ENCODE peak calls at places on chromosome 2, in nine cellular contexts. Y is A549, F is transverse colon, W is stomach, A is sigmoid colon, D is suprapubic skin, H is tibial nerve, O is SK-N-SH, I is GM12878. Z is an unnamed sample.

GRCh38 chr2:128040166-128040771 is 12.4 kb upstream of the SAP130 start:
- DNase-seq in F (no peak), A (no peak), D (no peak), I (no peak), O (no peak), W (no peak), H (no peak), Y (no peak), Z (no peak)

GRCh38 chr2:216922170-216922780 is 62.4 kb upstream of the TNP1 start:
- DNase-seq in H (no peak), F (no peak), Y (no peak), O (no peak), D (no peak), I (no peak), A (no peak), W (no peak), Z (no peak)

GRCh38 chr2:88690591-88691338 is 708 bp upstream of the RPIA start:
- DNase-seq in D (peak), H (no peak), O (peak), W (peak), Y (peak), F (peak), I (no peak), A (no peak), Z (no peak)

GRCh38 chr2:5242751-5243150 is 449.4 kb upstream of the SOX11 start:
- DNase-seq in D (no peak), O (no peak), A (no peak), W (no peak), I (no peak), H (no peak), Y (no peak), F (no peak), Z (no peak)

GRCh38 chr2:195848119-195848899 is 191.3 kb downstream of the SLC39A10 start:
- DNase-seq in I (no peak), W (no peak), D (no peak), H (no peak), O (peak), A (no peak), F (no peak), Y (peak), Z (no peak)

GRCh38 chr2:63866009-63866709 is 24.5 kb downstream of the UGP2 start:
- DNase-seq in H (no peak), W (no peak), F (no peak), D (no peak), I (no peak), Y (no peak), O (no peak), A (no peak), Z (no peak)

GRCh38 chr2:127622561-127623387 is 23.2 kb upstream of the GPR17 start:
- DNase-seq in I (no peak), O (peak), Y (no peak), W (no peak), H (peak), F (peak), D (peak), A (peak), Z (peak)

GRCh38 chr2:212908682-212909435 is 242.6 kb downstream of the IKZF2 start:
- DNase-seq in O (no peak), A (no peak), Y (no peak), D (no peak), W (no peak), I (no peak), H (no peak), F (no peak), Z (no peak)

GRCh38 chr2:74886811-74887210 is 52.9 kb downstream of the HK2 start:
- DNase-seq in H (no peak), D (no peak), W (no peak), F (no peak), O (peak), A (no peak), I (no peak), Y (peak), Z (no peak)

GRCh38 chr2:100244881-100245605 is 77.3 kb downstream of the LONRF2 start:
- DNase-seq in O (no peak), Y (no peak), H (no peak), F (no peak), I (no peak), W (no peak), A (no peak), D (no peak), Z (no peak)

GRCh38 chr2:144357623-144358400 is 162.1 kb downstream of the ZEB2 start:
- DNase-seq in A (no peak), H (no peak), F (no peak), Y (peak), D (no peak), O (no peak), W (no peak), I (peak), Z (no peak)

GRCh38 chr2:150586858-150587257 is 99.4 kb upstream of the RND3 start:
- DNase-seq in I (no peak), Y (peak), H (no peak), W (no peak), O (no peak), D (no peak), A (no peak), F (no peak), Z (no peak)

GRCh38 chr2:239146741-239147181 is 254.1 kb downstream of the HDAC4 start:
- DNase-seq in Y (no peak), A (peak), O (no peak), D (no peak), I (no peak), H (no peak), F (no peak), W (no peak), Z (peak)

GRCh38 chr2:170714156-170715061 is 728 bp upstream of the SP5 start:
- DNase-seq in O (peak), W (peak), D (peak), F (peak), Y (peak), A (peak), I (no peak), H (peak), Z (no peak)

GRCh38 chr2:29397039-29397438 is 281.8 kb downstream of the CLIP4 start:
- DNase-seq in A (no peak), D (no peak), O (no peak), H (no peak), Y (no peak), W (no peak), F (no peak), I (no peak), Z (no peak)

GRCh38 chr2:73970850-73971471 is 13.7 kb upstream of the TET3 start:
- DNase-seq in D (no peak), O (peak), A (peak), H (peak), F (peak), Y (no peak), W (peak), I (peak), Z (peak)

GRCh38 chr2:71781695-71782228 is 328.4 kb downstream of the DYSF start:
- DNase-seq in O (no peak), Y (no peak), F (no peak), W (no peak), H (no peak), D (peak), I (no peak), A (no peak), Z (no peak)

GRCh38 chr2:120712180-120712678 is 23.4 kb upstream of the GLI2 start:
- DNase-seq in H (no peak), D (no peak), I (no peak), Y (no peak), A (no peak), O (peak), W (no peak), F (no peak), Z (no peak)

GRCh38 chr2:196565106-196565505 is 74.4 kb upstream of the CCDC150 start:
- DNase-seq in D (no peak), O (no peak), I (no peak), A (no peak), Y (no peak), W (no peak), F (no peak), H (no peak), Z (no peak)

GRCh38 chr2:49259926-49260325 is 105.6 kb upstream of the FSHR start:
- DNase-seq in H (no peak), W (no peak), O (no peak), A (no peak), D (no peak), I (no peak), F (no peak), Y (no peak), Z (no peak)

GRCh38 chr2:231359948-231360347 is 35.6 kb upstream of the B3GNT7 start:
- DNase-seq in Y (no peak), I (no peak), W (no peak), H (no peak), D (no peak), A (peak), F (peak), O (peak), Z (no peak)

GRCh38 chr2:228614741-228615140 is 433.3 kb upstream of the SPHKAP start:
- DNase-seq in I (no peak), Y (no peak), A (no peak), H (no peak), W (no peak), O (no peak), D (no peak), F (no peak), Z (no peak)

GRCh38 chr2:144629937-144630336 is 110.0 kb upstream of the ZEB2 start:
- DNase-seq in W (no peak), Y (no peak), O (no peak), A (no peak), F (no peak), D (no peak), I (no peak), H (no peak), Z (no peak)

GRCh38 chr2:148965596-148966431 is 72.7 kb upstream of the LYPD6B start:
- DNase-seq in H (no peak), D (no peak), I (peak), A (no peak), F (no peak), W (no peak), O (no peak), Y (no peak), Z (no peak)

GRCh38 chr2:9830685-9831410 is 12.4 kb upstream of the TAF1B start:
- DNase-seq in I (no peak), H (no peak), F (peak), A (no peak), Y (no peak), W (peak), D (no peak), O (no peak), Z (no peak)

GRCh38 chr2:23436346-23437099 is 51.5 kb downstream of the KLHL29 start:
- DNase-seq in F (no peak), W (peak), O (no peak), D (no peak), H (no peak), I (no peak), A (peak), Y (no peak), Z (no peak)

GRCh38 chr2:56450083-56450482 is 266.3 kb downstream of the CCDC85A start:
- DNase-seq in O (no peak), D (no peak), I (no peak), H (no peak), W (no peak), A (no peak), Y (no peak), F (no peak), Z (no peak)

GRCh38 chr2:179096090-179096489 is 46.2 kb upstream of the CCDC141 start:
- DNase-seq in W (no peak), F (peak), I (peak), Y (no peak), H (no peak), A (no peak), O (no peak), D (no peak), Z (no peak)

GRCh38 chr2:189190696-189191095 is 11.1 kb upstream of the COL5A2 start:
- DNase-seq in A (no peak), D (no peak), Y (no peak), H (no peak), O (no peak), W (no peak), F (no peak), I (no peak), Z (no peak)
- TF ChIP-seq EP300 in A (no peak), D (no peak), Y (no peak), H (no peak), O (no peak), W (no peak), F (no peak), I (no peak), Z (no peak)

GRCh38 chr2:109130726-109130995 is 1.7 kb downstream of the SH3RF3 start:
- DNase-seq in D (no peak), W (no peak), H (no peak), I (no peak), O (no peak), F (no peak), A (no peak), Y (no peak), Z (no peak)

GRCh38 chr2:109131777-109132176 is 2.8 kb downstream of the SH3RF3 start:
- DNase-seq in F (no peak), O (no peak), A (no peak), H (no peak), W (no peak), I (no peak), Y (no peak), D (no peak), Z (no peak)

GRCh38 chr2:109129356-109129920 is 433 bp downstream of the SH3RF3 start:
- DNase-seq in Y (peak), W (no peak), A (no peak), D (no peak), H (peak), F (no peak), O (peak), I (no peak), Z (peak)

GRCh38 chr2:109128466-109129355 is at the start of gene SH3RF3:
- DNase-seq in H (no peak), Y (peak), O (peak), W (peak), F (peak), D (no peak), I (no peak), A (peak), Z (peak)

GRCh38 chr2:109129921-109130725 is 1.1 kb downstream of the SH3RF3 start:
- DNase-seq in Y (no peak), H (no peak), F (peak), W (no peak), D (no peak), A (peak), O (no peak), I (no peak), Z (peak)
- TF ChIP-seq EP300 in Y (no peak), H (no peak), F (no peak), W (no peak), D (no peak), A (no peak), O (no peak), I (no peak), Z (no peak)

DNA sequence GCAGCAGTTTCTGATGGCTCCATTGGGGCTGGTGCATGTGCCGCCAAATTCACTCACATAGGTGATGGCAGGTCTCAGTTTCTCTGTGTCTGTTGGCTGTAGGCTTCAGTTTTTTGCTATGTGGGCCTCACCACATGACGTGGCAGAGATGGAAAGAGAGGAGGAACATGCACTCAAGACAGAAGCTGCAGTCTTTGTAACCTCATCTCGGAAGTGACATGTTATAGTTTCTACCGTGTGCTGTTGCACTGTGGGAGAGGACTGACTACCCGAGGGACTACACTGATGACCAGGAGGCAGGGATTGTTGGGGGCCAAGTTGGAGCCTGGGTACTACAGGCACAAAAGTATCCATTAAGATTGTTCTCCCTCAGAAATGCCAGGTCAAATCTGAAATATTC is 9.2 kb upstream of the CNRIP1 start:
- DNase-seq in O (no peak), Y (no peak), A (no peak), D (no peak), I (no peak), W (no peak), F (no peak), H (no peak), Z (no peak)
- TF ChIP-seq EP300 in O (no peak), Y (no peak), A (no peak), D (no peak), I (no peak), W (no peak), F (no peak), H (no peak), Z (no peak)

GRCh38 chr2:232871835-232872736 is 2.0 kb downstream of the SNORC start:
- DNase-seq in I (no peak), O (peak), D (no peak), H (peak), Y (no peak), A (peak), W (no peak), F (no peak), Z (no peak)
- TF ChIP-seq EP300 in I (no peak), O (no peak), D (no peak), H (peak), Y (no peak), A (no peak), W (no peak), F (no peak), Z (no peak)